ENCODE peak calls at places on chromosomes 13 and 19, in five cellular contexts. F, T, R, O and D are unnamed samples.
A peak's percentile ranks its signal among the peaks of the same experiment; 100 is the strongest.

GRCh38 chr19:29629836-29630534 is 23.9 kb downstream of the POP4 start:
- DNase-seq in F (no peak), T (peak; percentile 31), R (no peak), O (peak; percentile 15), D (no peak)

GRCh38 chr19:42563352-42564210 is 31.1 kb downstream of the CEACAM8 start:
- DNase-seq in F (peak; percentile 37), T (no peak), R (peak; percentile 5), O (no peak), D (no peak)

GRCh38 chr19:38044267-38045111 is 137.5 kb downstream of the SIPA1L3 start:
- DNase-seq in F (no peak), T (no peak), R (no peak), O (no peak), D (no peak)

GRCh38 chr13:92513672-92514071 is 712.9 kb upstream of the GPC6 start:
- DNase-seq in F (no peak), T (no peak), R (no peak), O (no peak), D (no peak)

GRCh38 chr19:2294377-2295335 is 12.7 kb upstream of the PEAK3 start:
- DNase-seq in F (no peak), T (no peak), R (no peak), O (peak; percentile 84), D (no peak)

GRCh38 chr13:94345374-94346195 is 133.9 kb downstream of the DCT start:
- DNase-seq in F (no peak), T (no peak), R (no peak), O (no peak), D (no peak)

GRCh38 chr13:40874138-40874776 is 84.8 kb downstream of the SLC25A15 start:
- DNase-seq in F (no peak), T (no peak), R (no peak), O (no peak), D (no peak)

GRCh38 chr19:42198676-42199439 is 18.6 kb downstream of the DEDD2 start:
- DNase-seq in F (peak; percentile 46), T (no peak), R (no peak), O (no peak), D (no peak)

GRCh38 chr13:108200781-108201398 is 14.4 kb downstream of the LIG4 start:
- DNase-seq in F (no peak), T (no peak), R (no peak), O (no peak), D (no peak)

GRCh38 chr19:45474941-45475516 is 7.2 kb downstream of the FOSB start:
- DNase-seq in F (no peak), T (peak; percentile 78), R (no peak), O (no peak), D (no peak)

GRCh38 chr13:94722596-94722995 is 10.3 kb upstream of the SOX21 start:
- DNase-seq in F (no peak), T (no peak), R (no peak), O (no peak), D (no peak)

GRCh38 chr19:51016798-51017683 is 2.5 kb downstream of the KLK10 start:
- DNase-seq in F (peak; percentile 26), T (no peak), R (peak; percentile 9), O (no peak), D (no peak)

GRCh38 chr19:34485831-34486230 is 4.3 kb downstream of the WTIP start:
- DNase-seq in F (peak; percentile 63), T (peak; percentile 25), R (no peak), O (no peak), D (no peak)

GRCh38 chr19:44764975-44765948 is 12.4 kb upstream of the CBLC start:
- DNase-seq in F (peak; percentile 82), T (no peak), R (no peak), O (peak; percentile 64), D (no peak)

GRCh38 chr13:84902243-84902642 is 897.0 kb downstream of the SLITRK6 start:
- DNase-seq in F (no peak), T (no peak), R (no peak), O (no peak), D (no peak)

GRCh38 chr13:44816701-44817684 is 172.3 kb downstream of the NUFIP1 start:
- DNase-seq in F (no peak), T (no peak), R (no peak), O (no peak), D (no peak)

GRCh38 chr13:101925731-101926130 is 473.3 kb downstream of the ITGBL1 start:
- DNase-seq in F (no peak), T (no peak), R (no peak), O (no peak), D (no peak)

GRCh38 chr13:107025991-107026390 is 458.1 kb upstream of the ARGLU1 start:
- DNase-seq in F (peak; percentile 48), T (no peak), R (no peak), O (no peak), D (no peak)

GRCh38 chr19:35209646-35210045 is 18.9 kb downstream of the FAM187B start:
- DNase-seq in F (no peak), T (no peak), R (no peak), O (no peak), D (no peak)

GRCh38 chr19:18657590-18658365 is 20.9 kb downstream of the KLHL26 start:
- DNase-seq in F (no peak), T (no peak), R (peak; percentile 56), O (peak; percentile 82), D (no peak)

GRCh38 chr13:102316732-102317131 is 85.1 kb downstream of the FGF14 start:
- DNase-seq in F (no peak), T (no peak), R (no peak), O (no peak), D (no peak)

GRCh38 chr13:28037399-28037798 is 48.9 kb upstream of the URAD start:
- DNase-seq in F (no peak), T (no peak), R (no peak), O (no peak), D (no peak)

GRCh38 chr19:29878973-29879654 is 62.9 kb upstream of the URI1 start:
- DNase-seq in F (no peak), T (no peak), R (peak; percentile 8), O (no peak), D (no peak)

GRCh38 chr13:93963266-93964131 is 516.0 kb downstream of the DCT start:
- DNase-seq in F (no peak), T (no peak), R (no peak), O (no peak), D (no peak)

GRCh38 chr13:113187263-113187669 is 21.2 kb downstream of the PCID2 start:
- DNase-seq in F (peak; percentile 77), T (peak; percentile 94), R (peak; percentile 72), O (peak; percentile 87), D (no peak)

GRCh38 chr19:12790628-12791344 is 500 bp upstream of the JUNB start:
- DNase-seq in F (no peak), T (peak; percentile 70), R (no peak), O (no peak), D (no peak)

GRCh38 chr19:12792853-12793289 is 1.6 kb downstream of the JUNB start:
- DNase-seq in F (no peak), T (no peak), R (no peak), O (no peak), D (no peak)

GRCh38 chr19:12789904-12790619 is 1.2 kb upstream of the JUNB start:
- DNase-seq in F (peak; percentile 99), T (peak; percentile 97), R (peak; percentile 90), O (peak; percentile 99), D (peak; percentile 99)

GRCh38 chr19:12792048-12792852 is 964 bp downstream of the JUNB start:
- DNase-seq in F (peak; percentile 76), T (peak; percentile 84), R (no peak), O (peak; percentile 89), D (no peak)

DNA sequence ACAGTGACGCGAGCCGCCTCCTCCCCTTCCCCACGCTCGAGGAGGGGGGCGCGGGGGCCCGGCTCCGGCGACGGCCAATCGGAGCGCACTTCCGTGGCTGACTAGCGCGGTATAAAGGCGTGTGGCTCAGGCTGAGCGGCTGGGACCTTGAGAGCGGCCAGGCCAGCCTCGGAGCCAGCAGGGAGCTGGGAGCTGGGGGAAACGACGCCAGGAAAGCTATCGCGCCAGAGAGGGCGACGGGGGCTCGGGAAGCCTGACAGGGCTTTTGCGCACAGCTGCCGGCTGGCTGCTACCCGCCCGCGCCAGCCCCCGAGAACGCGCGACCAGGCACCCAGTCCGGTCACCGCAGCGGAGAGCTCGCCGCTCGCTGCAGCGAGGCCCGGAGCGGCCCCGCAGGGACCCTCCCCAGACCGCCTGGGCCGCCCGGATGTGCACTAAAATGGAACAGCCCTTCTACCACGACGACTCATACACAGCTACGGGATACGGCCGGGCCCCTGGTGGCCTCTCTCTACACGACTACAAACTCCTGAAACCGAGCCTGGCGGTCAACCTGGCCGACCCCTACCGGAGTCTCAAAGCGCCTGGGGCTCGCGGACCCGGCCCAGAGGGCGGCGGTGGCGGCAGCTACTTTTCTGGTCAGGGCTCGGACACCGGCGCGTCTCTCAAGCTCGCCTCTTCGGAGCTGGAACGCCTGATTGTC is at the start of gene JUNB:
- DNase-seq in F (peak; percentile 97), T (peak; percentile 98), R (peak; percentile 97), O (peak; percentile 99), D (peak; percentile 99)
- TF ChIP-seq POLR2A in F (peak; percentile 100), T (peak; percentile 100), R (peak; percentile 100), O (peak; percentile 100), D (peak; percentile 100)

DNA sequence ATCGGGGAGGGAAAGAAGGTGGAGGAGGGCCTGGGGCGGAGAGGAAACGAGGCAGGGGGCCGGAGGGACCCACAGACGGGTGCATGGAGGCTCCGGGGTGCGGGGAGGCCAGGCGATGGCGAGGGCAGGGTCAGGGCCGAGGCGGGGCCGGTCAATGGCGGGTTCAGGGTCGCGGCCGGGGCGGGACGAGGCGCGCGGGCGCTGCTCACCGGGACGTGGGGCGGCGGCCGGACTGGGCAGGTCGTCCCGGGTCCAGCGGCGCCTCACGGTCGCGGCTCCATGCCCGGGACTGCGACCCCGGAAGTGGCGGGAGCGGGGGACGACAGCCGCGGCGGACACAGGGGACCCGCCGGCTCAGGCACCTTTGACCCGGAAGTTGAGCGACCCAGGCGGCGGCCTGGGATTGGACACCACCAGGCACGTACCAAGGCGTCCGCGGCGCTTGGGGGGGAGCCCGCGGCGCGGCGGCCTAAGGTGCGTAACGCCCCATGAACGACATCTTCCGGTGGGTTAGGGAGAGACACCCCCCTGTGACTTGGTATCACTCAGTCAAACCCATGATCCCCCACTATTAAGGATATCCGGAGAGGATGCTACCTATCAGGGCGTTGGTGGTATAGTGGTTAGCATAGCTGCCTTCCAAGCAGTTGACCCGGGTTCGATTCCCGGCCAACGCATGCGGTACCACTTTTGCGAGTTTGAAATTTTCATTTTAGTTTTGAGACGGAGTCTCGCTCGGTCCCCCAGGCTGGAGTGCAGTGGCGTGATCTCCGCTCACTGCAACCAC is at the start of gene DPP9:
- DNase-seq in F (peak; percentile 98), T (peak; percentile 98), R (peak; percentile 100), O (peak; percentile 99), D (peak; percentile 100)
- TF ChIP-seq EP300 in F (no peak), T (no peak), R (peak; percentile 87), O (peak; percentile 21), D (no peak)

GRCh38 chr19:22427587-22428298 is 5.6 kb upstream of the ZNF98 start:
- DNase-seq in F (no peak), T (no peak), R (no peak), O (no peak), D (no peak)

GRCh38 chr19:22428299-22428913 is 6.3 kb upstream of the ZNF98 start:
- DNase-seq in F (no peak), T (no peak), R (no peak), O (no peak), D (no peak)

GRCh38 chr19:22422220-22422619 is at the start of gene ZNF98:
- DNase-seq in F (no peak), T (no peak), R (peak; percentile 9), O (peak; percentile 78), D (no peak)

GRCh38 chr19:22421797-22422196 is 349 bp downstream of the ZNF98 start:
- DNase-seq in F (no peak), T (no peak), R (no peak), O (no peak), D (no peak)

GRCh38 chr19:22426901-22427300 is 4.8 kb upstream of the ZNF98 start:
- DNase-seq in F (no peak), T (no peak), R (no peak), O (no peak), D (no peak)
- H3K9me3 ChIP-seq in F (peaks cover 28% of the 10 kb centered on the region), T (peaks cover 9% of the 10 kb centered on the region), R (no peaks in the 10 kb centered on the region), O (no peaks in the 10 kb centered on the region), D (no peaks in the 10 kb centered on the region)

GRCh38 chr19:16127776-16128371 is 15.6 kb upstream of the HSH2D start:
- DNase-seq in F (no peak), T (no peak), R (no peak), O (no peak), D (no peak)
- TF ChIP-seq POLR2A in F (no peak), T (no peak), R (no peak), O (no peak), D (no peak)